ENCODE peak calls at places on chromosomes 6 and 20, in seven cellular contexts. One of them, this sample, is unnamed. For H3K4me1, the result is how much of the 10 kb centered on the place peaks cover.

GRCh38 chr6:142819603-142820335 is 125.2 kb downstream of the HIVEP2 start:
- DNase-seq in SK-N-SH: no peak
- DNase-seq in GM23338: no peak
- DNase-seq in IMR-90: peak
- DNase-seq in MM.1S: peak
- DNase-seq in HepG2: no peak
- DNase-seq in mammary epithelial cell: peak
- DNase-seq in this sample: no peak

GRCh38 chr6:156425374-156425773 is 351.8 kb upstream of the ARID1B start:
- DNase-seq in SK-N-SH: no peak
- DNase-seq in MM.1S: no peak
- DNase-seq in IMR-90: peak
- DNase-seq in HepG2: no peak
- DNase-seq in GM23338: no peak
- DNase-seq in mammary epithelial cell: no peak
- DNase-seq in this sample: peak

GRCh38 chr20:40323411-40323810 is 365.6 kb downstream of the MAFB start:
- DNase-seq in SK-N-SH: no peak
- DNase-seq in IMR-90: no peak
- DNase-seq in mammary epithelial cell: peak
- DNase-seq in HepG2: no peak
- DNase-seq in MM.1S: no peak
- DNase-seq in GM23338: no peak
- DNase-seq in this sample: no peak

GRCh38 chr6:53066874-53067273 is 1.7 kb downstream of the FBXO9 start:
- DNase-seq in GM23338: no peak
- DNase-seq in SK-N-SH: no peak
- DNase-seq in IMR-90: no peak
- DNase-seq in HepG2: no peak
- DNase-seq in MM.1S: no peak
- DNase-seq in mammary epithelial cell: no peak
- DNase-seq in this sample: peak

GRCh38 chr6:106872044-106872443 is 102.5 kb downstream of the CD24 start:
- DNase-seq in SK-N-SH: peak
- DNase-seq in HepG2: no peak
- DNase-seq in GM23338: no peak
- DNase-seq in mammary epithelial cell: peak
- DNase-seq in IMR-90: no peak
- DNase-seq in MM.1S: no peak
- DNase-seq in this sample: no peak

GRCh38 chr6:1872649-1873131 is 263.0 kb downstream of the FOXC1 start:
- DNase-seq in SK-N-SH: peak
- DNase-seq in GM23338: peak
- DNase-seq in MM.1S: no peak
- DNase-seq in HepG2: no peak
- DNase-seq in IMR-90: peak
- DNase-seq in mammary epithelial cell: no peak
- DNase-seq in this sample: no peak

GRCh38 chr6:62390413-62390812 is 104.4 kb upstream of the KHDRBS2 start:
- DNase-seq in HepG2: no peak
- DNase-seq in mammary epithelial cell: no peak
- DNase-seq in SK-N-SH: no peak
- DNase-seq in IMR-90: no peak
- DNase-seq in MM.1S: no peak
- DNase-seq in GM23338: no peak
- DNase-seq in this sample: no peak

GRCh38 chr20:34907616-34908469 is 31.4 kb downstream of the ACSS2 start:
- DNase-seq in MM.1S: no peak
- DNase-seq in IMR-90: peak
- DNase-seq in SK-N-SH: peak
- DNase-seq in GM23338: no peak
- DNase-seq in HepG2: peak
- DNase-seq in mammary epithelial cell: peak
- DNase-seq in this sample: peak

GRCh38 chr6:37205189-37205996 is 35.4 kb downstream of the PIM1 start:
- DNase-seq in HepG2: no peak
- DNase-seq in GM23338: no peak
- DNase-seq in SK-N-SH: no peak
- DNase-seq in MM.1S: no peak
- DNase-seq in mammary epithelial cell: no peak
- DNase-seq in IMR-90: no peak
- DNase-seq in this sample: no peak

GRCh38 chr6:154916857-154917256 is 78.3 kb upstream of the TIAM2 start:
- DNase-seq in GM23338: no peak
- DNase-seq in SK-N-SH: no peak
- DNase-seq in IMR-90: no peak
- DNase-seq in HepG2: no peak
- DNase-seq in mammary epithelial cell: no peak
- DNase-seq in MM.1S: peak
- DNase-seq in this sample: no peak

GRCh38 chr6:3258720-3259490 is at the start of gene PSMG4:
- DNase-seq in IMR-90: peak
- DNase-seq in MM.1S: peak
- DNase-seq in SK-N-SH: peak
- DNase-seq in GM23338: peak
- DNase-seq in mammary epithelial cell: peak
- DNase-seq in HepG2: peak
- DNase-seq in this sample: peak

GRCh38 chr6:155245871-155246270 is 17.9 kb upstream of the CLDN20 start:
- DNase-seq in IMR-90: no peak
- DNase-seq in SK-N-SH: no peak
- DNase-seq in HepG2: no peak
- DNase-seq in MM.1S: no peak
- DNase-seq in mammary epithelial cell: no peak
- DNase-seq in GM23338: no peak
- DNase-seq in this sample: no peak

GRCh38 chr20:20710847-20711315 is 1.6 kb downstream of the RALGAPA2 start:
- DNase-seq in HepG2: peak
- DNase-seq in SK-N-SH: no peak
- DNase-seq in MM.1S: no peak
- DNase-seq in GM23338: no peak
- DNase-seq in mammary epithelial cell: peak
- DNase-seq in IMR-90: no peak
- DNase-seq in this sample: no peak

GRCh38 chr6:53805016-53805415 is 10.2 kb downstream of the LRRC1 start:
- DNase-seq in MM.1S: no peak
- DNase-seq in mammary epithelial cell: no peak
- DNase-seq in SK-N-SH: no peak
- DNase-seq in GM23338: no peak
- DNase-seq in HepG2: no peak
- DNase-seq in IMR-90: no peak
- DNase-seq in this sample: no peak

GRCh38 chr6:169832247-169832948 is 81.0 kb downstream of the ERMARD start:
- DNase-seq in HepG2: peak
- DNase-seq in IMR-90: peak
- DNase-seq in MM.1S: no peak
- DNase-seq in GM23338: no peak
- DNase-seq in SK-N-SH: no peak
- DNase-seq in mammary epithelial cell: no peak
- DNase-seq in this sample: no peak

GRCh38 chr20:32448306-32449056 is 90.3 kb downstream of the ASXL1 start:
- DNase-seq in HepG2: no peak
- DNase-seq in SK-N-SH: no peak
- DNase-seq in MM.1S: no peak
- DNase-seq in IMR-90: no peak
- DNase-seq in GM23338: no peak
- DNase-seq in mammary epithelial cell: no peak
- DNase-seq in this sample: peak

GRCh38 chr20:63115651-63116411 is 100.1 kb downstream of the YTHDF1 start:
- DNase-seq in mammary epithelial cell: no peak
- DNase-seq in SK-N-SH: no peak
- DNase-seq in IMR-90: no peak
- DNase-seq in MM.1S: no peak
- DNase-seq in HepG2: no peak
- DNase-seq in GM23338: no peak
- DNase-seq in this sample: peak

GRCh38 chr20:62732766-62733165 is 24.1 kb downstream of the NTSR1 start:
- DNase-seq in GM23338: no peak
- DNase-seq in HepG2: no peak
- DNase-seq in mammary epithelial cell: no peak
- DNase-seq in SK-N-SH: no peak
- DNase-seq in MM.1S: no peak
- DNase-seq in IMR-90: no peak
- DNase-seq in this sample: peak

GRCh38 chr6:14635933-14636599 is 518.5 kb downstream of the CD83 start:
- DNase-seq in SK-N-SH: no peak
- DNase-seq in GM23338: no peak
- DNase-seq in MM.1S: peak
- DNase-seq in HepG2: no peak
- DNase-seq in IMR-90: no peak
- DNase-seq in mammary epithelial cell: no peak
- DNase-seq in this sample: no peak

GRCh38 chr20:45269754-45270270 is 15.4 kb upstream of the SLPI start:
- DNase-seq in GM23338: no peak
- DNase-seq in SK-N-SH: no peak
- DNase-seq in mammary epithelial cell: no peak
- DNase-seq in IMR-90: no peak
- DNase-seq in MM.1S: no peak
- DNase-seq in HepG2: no peak
- DNase-seq in this sample: no peak

GRCh38 chr6:148577687-148578488 is 168.9 kb upstream of the UST start:
- DNase-seq in SK-N-SH: peak
- DNase-seq in GM23338: peak
- DNase-seq in mammary epithelial cell: peak
- DNase-seq in MM.1S: peak
- DNase-seq in HepG2: peak
- DNase-seq in IMR-90: peak
- DNase-seq in this sample: peak

GRCh38 chr6:74991573-74992332 is 214.1 kb downstream of the COL12A1 start:
- DNase-seq in MM.1S: no peak
- DNase-seq in HepG2: no peak
- DNase-seq in mammary epithelial cell: peak
- DNase-seq in GM23338: peak
- DNase-seq in IMR-90: peak
- DNase-seq in SK-N-SH: no peak
- DNase-seq in this sample: no peak

GRCh38 chr6:21022343-21023107 is 488.3 kb downstream of the CDKAL1 start:
- DNase-seq in MM.1S: no peak
- DNase-seq in SK-N-SH: no peak
- DNase-seq in GM23338: peak
- DNase-seq in IMR-90: peak
- DNase-seq in mammary epithelial cell: peak
- DNase-seq in HepG2: peak
- DNase-seq in this sample: peak

GRCh38 chr6:34508425-34508824 is 42.5 kb downstream of the PACSIN1 start:
- DNase-seq in mammary epithelial cell: no peak
- DNase-seq in GM23338: no peak
- DNase-seq in SK-N-SH: no peak
- DNase-seq in HepG2: no peak
- DNase-seq in IMR-90: no peak
- DNase-seq in MM.1S: no peak
- DNase-seq in this sample: no peak
- TF ChIP-seq CTCF in mammary epithelial cell: no peak
- TF ChIP-seq CTCF in GM23338: no peak
- TF ChIP-seq CTCF in SK-N-SH: peak
- TF ChIP-seq CTCF in HepG2: no peak
- TF ChIP-seq CTCF in IMR-90: peak
- TF ChIP-seq CTCF in MM.1S: no peak
- TF ChIP-seq CTCF in this sample: peak

GRCh38 chr20:7106910-7107309 is 339.4 kb downstream of the BMP2 start:
- DNase-seq in mammary epithelial cell: no peak
- DNase-seq in MM.1S: no peak
- DNase-seq in IMR-90: no peak
- DNase-seq in HepG2: no peak
- DNase-seq in GM23338: no peak
- DNase-seq in SK-N-SH: no peak
- DNase-seq in this sample: no peak
- H3K4me2 ChIP-seq in mammary epithelial cell: no peak
- H3K4me2 ChIP-seq in MM.1S: no peak
- H3K4me2 ChIP-seq in IMR-90: no peak
- H3K4me2 ChIP-seq in HepG2: no peak
- H3K4me2 ChIP-seq in GM23338: no peak
- H3K4me2 ChIP-seq in SK-N-SH: no peak
- H3K4me2 ChIP-seq in this sample: no peak

GRCh38 chr20:48747840-48748416 is 79.9 kb downstream of the PREX1 start:
- DNase-seq in GM23338: no peak
- DNase-seq in IMR-90: no peak
- DNase-seq in MM.1S: no peak
- DNase-seq in mammary epithelial cell: no peak
- DNase-seq in HepG2: no peak
- DNase-seq in SK-N-SH: no peak
- DNase-seq in this sample: peak
- H3K4me1 ChIP-seq in GM23338: under half
- H3K4me1 ChIP-seq in IMR-90: under half
- H3K4me1 ChIP-seq in MM.1S: under half
- H3K4me1 ChIP-seq in mammary epithelial cell: under half
- H3K4me1 ChIP-seq in HepG2: under half
- H3K4me1 ChIP-seq in SK-N-SH: under half
- H3K4me1 ChIP-seq in this sample: under half

DNA sequence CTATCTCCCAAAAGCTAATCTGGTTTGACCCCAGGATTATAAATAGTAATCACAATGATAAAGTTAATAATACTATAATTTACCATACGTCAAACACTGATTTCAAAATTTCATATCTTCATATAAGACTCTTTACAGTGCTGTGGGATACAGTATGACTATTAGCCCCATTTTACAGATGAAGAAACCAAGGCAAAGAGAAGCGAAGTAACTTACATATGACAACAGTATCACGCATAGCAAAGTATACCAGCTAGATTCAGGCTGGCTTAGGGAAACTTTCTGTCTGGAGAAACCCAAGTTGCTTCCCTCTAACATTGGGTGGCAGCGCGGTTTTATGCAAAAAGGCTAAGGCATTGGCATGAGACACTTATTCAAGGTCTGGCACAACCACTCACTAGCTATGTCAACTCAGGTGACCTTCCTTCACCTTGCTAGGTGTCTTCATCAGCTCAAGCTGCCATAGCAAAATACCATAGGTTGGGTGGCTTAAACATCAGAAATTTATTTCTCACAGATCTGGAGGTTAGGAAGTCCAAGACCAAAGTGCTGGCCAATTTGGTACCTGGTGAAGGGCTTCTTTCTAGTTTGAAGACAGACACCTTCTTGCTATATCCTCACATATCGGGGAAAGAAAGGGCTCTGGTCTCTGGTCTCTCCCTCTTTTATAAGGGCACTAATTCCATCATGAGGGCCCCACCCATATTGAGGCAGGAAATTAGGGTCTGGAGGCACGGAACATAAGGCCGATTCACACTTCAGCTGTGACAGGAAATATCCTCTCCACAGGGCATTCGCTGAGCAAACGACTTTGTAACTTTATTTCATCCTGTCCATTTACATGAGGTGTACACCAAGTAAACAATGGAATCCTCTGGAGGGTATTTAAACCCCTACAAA is 22.4 kb upstream of the UTRN start:
- DNase-seq in mammary epithelial cell: no peak
- DNase-seq in SK-N-SH: no peak
- DNase-seq in HepG2: no peak
- DNase-seq in GM23338: no peak
- DNase-seq in IMR-90: no peak
- DNase-seq in MM.1S: no peak
- DNase-seq in this sample: no peak
- TF ChIP-seq CTCF in mammary epithelial cell: no peak
- TF ChIP-seq CTCF in SK-N-SH: no peak
- TF ChIP-seq CTCF in HepG2: peak
- TF ChIP-seq CTCF in GM23338: no peak
- TF ChIP-seq CTCF in IMR-90: no peak
- TF ChIP-seq CTCF in MM.1S: no peak
- TF ChIP-seq CTCF in this sample: no peak

This sample was measured in osteoblast.